ENCODE peak calls at places on chromosome 6, in seven cellular contexts. L is trophoblast cell, N is neuronal stem cell, Q is mesenchymal stem cell, K is H1, M is H9, X is mesendoderm. Z is an unnamed sample.

GRCh38 chr6:19804362-19805145 is 32.6 kb upstream of the ID4 start:
- DNase-seq in L (peak), N (peak), Q (peak), K (peak), M (peak), X (peak), Z (peak)

GRCh38 chr6:81233990-81234389 is 518.5 kb downstream of the TENT5A start:
- DNase-seq in L (no peak), N (no peak), Q (no peak), K (no peak), M (no peak), X (no peak), Z (no peak)

GRCh38 chr6:142088858-142089216 is 43.9 kb upstream of the GJE1 start:
- DNase-seq in L (peak), N (no peak), Q (peak), K (no peak), M (peak), X (peak), Z (peak)

GRCh38 chr6:43807228-43808061 is 37.4 kb downstream of the VEGFA start:
- DNase-seq in L (peak), N (no peak), Q (peak), K (no peak), M (no peak), X (no peak), Z (peak)

GRCh38 chr6:136113736-136114173 is 136.4 kb downstream of the MTFR2 start:
- DNase-seq in L (peak), N (peak), Q (peak), K (no peak), M (peak), X (peak), Z (peak)

GRCh38 chr6:32941412-32941784 is 570 bp upstream of the HLA-DMB start:
- DNase-seq in L (no peak), N (no peak), Q (no peak), K (no peak), M (no peak), X (no peak), Z (no peak)

GRCh38 chr6:91834813-91835212 is 1247.9 kb upstream of the MAP3K7 start:
- DNase-seq in L (no peak), N (no peak), Q (no peak), K (no peak), M (no peak), X (no peak), Z (no peak)

GRCh38 chr6:162765251-162765650 is 37.5 kb downstream of the PACRG start:
- DNase-seq in L (no peak), N (no peak), Q (peak), K (no peak), M (no peak), X (no peak), Z (no peak)

GRCh38 chr6:170259301-170259700 is 31.6 kb downstream of the DLL1 start:
- DNase-seq in L (no peak), N (no peak), Q (no peak), K (no peak), M (no peak), X (no peak), Z (no peak)
- H3K4ac ChIP-seq in L (no peak), N (no peak), Q (no peak), K (no peak), M (no peak), X (no peak), Z (no peak)

GRCh38 chr6:7045746-7046145 is 62.0 kb upstream of the RREB1 start:
- DNase-seq in L (no peak), N (no peak), Q (no peak), K (no peak), M (no peak), X (no peak), Z (no peak)

GRCh38 chr6:7048859-7049258 is 58.9 kb upstream of the RREB1 start:
- DNase-seq in L (no peak), N (no peak), Q (no peak), K (no peak), M (no peak), X (no peak), Z (no peak)

GRCh38 chr6:7045331-7045730 is 62.4 kb upstream of the RREB1 start:
- DNase-seq in L (no peak), N (no peak), Q (no peak), K (no peak), M (no peak), X (no peak), Z (no peak)

GRCh38 chr6:7047966-7048365 is 59.8 kb upstream of the RREB1 start:
- DNase-seq in L (no peak), N (no peak), Q (peak), K (no peak), M (no peak), X (no peak), Z (peak)

DNA sequence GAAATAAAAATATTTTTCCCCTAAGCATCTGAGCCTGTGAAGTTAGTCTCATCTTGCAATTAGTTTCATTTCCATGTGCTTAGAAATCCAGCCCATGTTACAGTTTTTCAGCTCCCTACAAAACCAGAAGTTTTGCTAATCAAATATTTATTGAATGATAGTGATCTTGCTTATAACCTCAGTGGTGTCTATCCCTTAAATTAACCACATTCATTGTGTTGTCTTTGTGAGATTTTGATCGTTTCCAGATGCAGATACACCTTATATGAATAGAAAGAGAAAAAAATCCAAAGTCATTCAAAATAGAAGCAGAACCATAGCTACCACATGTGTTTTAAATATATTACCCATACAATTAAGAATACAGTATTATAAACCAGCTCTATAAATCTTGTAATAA is 60.7 kb upstream of the RREB1 start:
- DNase-seq in L (no peak), N (no peak), Q (no peak), K (no peak), M (no peak), X (no peak), Z (no peak)
- H3K4ac ChIP-seq in L (no peak), N (no peak), Q (no peak), K (no peak), M (no peak), X (no peak), Z (no peak)

DNA sequence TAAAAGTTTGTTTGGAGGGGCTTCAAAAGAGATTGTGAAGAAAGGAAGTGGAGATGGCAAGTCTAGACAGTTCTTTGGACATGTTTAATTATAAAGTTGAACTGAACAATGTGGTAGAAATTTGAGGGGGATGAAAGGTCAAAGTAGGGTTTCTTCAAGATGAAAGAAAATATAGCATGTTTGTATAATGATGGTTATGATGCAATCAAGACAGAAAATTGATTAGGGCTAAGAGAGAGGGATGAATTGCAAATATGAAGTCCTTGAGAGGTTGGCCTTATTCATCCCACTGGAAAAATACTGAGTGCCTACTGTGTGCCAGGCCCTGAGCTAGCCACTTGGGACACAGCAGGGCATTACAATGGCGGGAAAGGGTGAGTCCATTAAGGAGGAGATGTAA is 37.6 kb downstream of the NHSL1 start:
- DNase-seq in L (no peak), N (no peak), Q (no peak), K (no peak), M (no peak), X (no peak), Z (no peak)
- H3K4ac ChIP-seq in L (no peak), N (no peak), Q (no peak), K (no peak), M (no peak), X (no peak), Z (no peak)

DNA sequence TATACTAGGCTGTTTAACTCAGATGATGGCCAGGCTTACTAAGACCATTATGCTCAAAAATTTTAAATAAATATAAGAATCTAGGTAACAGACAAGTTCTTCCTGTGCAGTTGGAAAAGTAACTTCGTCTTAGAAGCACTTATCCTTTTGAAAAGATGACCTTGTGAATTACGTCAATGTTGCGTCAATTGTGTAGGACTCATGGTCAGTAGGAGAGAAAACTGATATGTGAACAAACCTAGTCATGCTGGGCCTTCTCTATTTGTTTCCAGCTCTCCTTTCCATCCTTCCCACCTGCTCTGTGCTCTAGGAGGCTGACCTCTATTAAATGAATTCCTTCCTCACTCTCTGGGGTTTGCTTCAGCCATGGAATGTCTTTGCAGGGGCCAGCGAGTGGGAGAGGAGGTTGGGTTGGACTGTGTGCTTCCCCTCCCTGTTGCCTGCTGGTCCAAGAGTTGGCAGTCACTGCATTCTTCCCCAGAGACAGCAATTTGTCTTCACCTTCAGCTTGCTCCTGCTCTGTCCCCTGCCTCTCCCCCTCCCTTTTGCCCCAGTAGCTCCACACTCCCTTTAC is 128.0 kb upstream of the TNFAIP3 start:
- DNase-seq in L (no peak), N (no peak), Q (no peak), K (no peak), M (no peak), X (no peak), Z (no peak)
- H3K4ac ChIP-seq in L (no peak), N (no peak), Q (no peak), K (no peak), M (no peak), X (no peak), Z (no peak)

GRCh38 chr6:158419339-158419909 is 107.2 kb downstream of the TULP4 start:
- DNase-seq in L (no peak), N (no peak), Q (no peak), K (no peak), M (no peak), X (no peak), Z (no peak)
- H3K4ac ChIP-seq in L (no peak), N (no peak), Q (no peak), K (no peak), M (no peak), X (no peak), Z (no peak)

GRCh38 chr6:67694127-67694526 is 941.0 kb upstream of the ADGRB3 start:
- DNase-seq in L (no peak), N (no peak), Q (no peak), K (no peak), M (no peak), X (peak), Z (no peak)

GRCh38 chr6:67698534-67698933 is 936.5 kb upstream of the ADGRB3 start:
- DNase-seq in L (no peak), N (no peak), Q (no peak), K (no peak), M (no peak), X (no peak), Z (no peak)
- H3K4ac ChIP-seq in L (no peak), N (no peak), Q (no peak), K (no peak), M (no peak), X (no peak), Z (no peak)

GRCh38 chr6:133889557-133890301 is 816 bp downstream of the TCF21 start:
- DNase-seq in L (no peak), N (peak), Q (peak), K (no peak), M (peak), X (peak), Z (peak)

GRCh38 chr6:133887478-133887877 is 1.4 kb upstream of the TCF21 start:
- DNase-seq in L (no peak), N (no peak), Q (no peak), K (no peak), M (no peak), X (no peak), Z (no peak)

GRCh38 chr6:133890941-133891813 is 2.3 kb downstream of the TCF21 start:
- DNase-seq in L (no peak), N (peak), Q (peak), K (no peak), M (peak), X (peak), Z (peak)

GRCh38 chr6:133891814-133892443 is 3.0 kb downstream of the TCF21 start:
- DNase-seq in L (no peak), N (no peak), Q (no peak), K (no peak), M (no peak), X (no peak), Z (no peak)

GRCh38 chr6:133888931-133889556 is at the start of gene TCF21:
- DNase-seq in L (no peak), N (peak), Q (peak), K (no peak), M (peak), X (peak), Z (peak)
- H3K4ac ChIP-seq in L (no peak), N (no peak), Q (peak), K (no peak), M (no peak), X (no peak), Z (peak)

Z was measured in IMR-90.